ENCODE peak calls at places on chromosomes 2 and 18, in four cellular contexts. Z is HCT116, W is suprapubic skin, O is heart left ventricle. R is an unnamed sample.

GRCh38 chr2:240649331-240649730 is 24.1 kb downstream of the GPR35 start:
- DNase-seq in Z (no peak), W (no peak), O (no peak), R (no peak)

GRCh38 chr2:158795110-158795924 is at the start of gene DAPL1:
- DNase-seq in Z (no peak), W (no peak), O (no peak), R (no peak)

GRCh38 chr2:106137944-106138903 is 55.9 kb downstream of the UXS1 start:
- DNase-seq in Z (no peak), W (no peak), O (no peak), R (no peak)

GRCh38 chr18:78891185-78891762 is 88.3 kb upstream of the SALL3 start:
- DNase-seq in Z (no peak), W (no peak), O (no peak), R (no peak)

GRCh38 chr2:160269365-160269764 is 69.3 kb upstream of the ITGB6 start:
- DNase-seq in Z (no peak), W (no peak), O (no peak), R (no peak)

GRCh38 chr18:10114727-10115463 is 201.1 kb downstream of the VAPA start:
- DNase-seq in Z (no peak), W (no peak), O (no peak), R (no peak)

GRCh38 chr2:189300917-189301316 is 121.4 kb upstream of the COL5A2 start:
- DNase-seq in Z (no peak), W (no peak), O (no peak), R (no peak)

GRCh38 chr2:80288576-80288975 is 16.0 kb downstream of the LRRTM1 start:
- DNase-seq in Z (no peak), W (no peak), O (no peak), R (no peak)

GRCh38 chr18:9614401-9615279 is at the start of gene PPP4R1:
- DNase-seq in Z (no peak), W (peak; percentile 90), O (peak; percentile 88), R (peak; percentile 49)

GRCh38 chr2:1132328-1132964 is 181.8 kb downstream of the SNTG2 start:
- DNase-seq in Z (no peak), W (no peak), O (no peak), R (no peak)

GRCh38 chr18:13216092-13216582 is 2.4 kb upstream of the LDLRAD4 start:
- DNase-seq in Z (peak; percentile 31), W (peak; percentile 85), O (peak; percentile 77), R (peak; percentile 51)

GRCh38 chr2:145960479-145961163 is 1440.7 kb upstream of the ZEB2 start:
- DNase-seq in Z (no peak), W (no peak), O (no peak), R (no peak)

GRCh38 chr2:238884812-238885408 is 37.0 kb downstream of the TWIST2 start:
- DNase-seq in Z (no peak), W (no peak), O (no peak), R (no peak)

GRCh38 chr2:9744256-9745004 is 98.8 kb upstream of the TAF1B start:
- DNase-seq in Z (no peak), W (no peak), O (no peak), R (no peak)

GRCh38 chr18:48902023-48902855 is 48.5 kb downstream of the SMAD7 start:
- DNase-seq in Z (peak; percentile 22), W (peak; percentile 82), O (peak; percentile 90), R (peak; percentile 76)

GRCh38 chr2:73111300-73112025 is 1.3 kb downstream of the RAB11FIP5 start:
- DNase-seq in Z (peak; percentile 26), W (no peak), O (peak; percentile 47), R (peak; percentile 62)

GRCh38 chr2:225282858-225283693 is 116.4 kb upstream of the NYAP2 start:
- DNase-seq in Z (peak; percentile 31), W (no peak), O (no peak), R (no peak)

GRCh38 chr2:130744287-130745117 is 10.8 kb upstream of the AMER3 start:
- DNase-seq in Z (no peak), W (no peak), O (no peak), R (no peak)

GRCh38 chr18:1585881-1586488 is 681.3 kb downstream of the ADCYAP1 start:
- DNase-seq in Z (peak; percentile 32), W (no peak), O (no peak), R (peak; percentile 4)

GRCh38 chr2:207161724-207162123 is 4.0 kb downstream of the KLF7 start:
- DNase-seq in Z (no peak), W (no peak), O (no peak), R (no peak)

GRCh38 chr2:66547113-66547512 is 112.2 kb downstream of the MEIS1 start:
- DNase-seq in Z (no peak), W (no peak), O (no peak), R (no peak)

GRCh38 chr18:25335676-25336075 is 16.3 kb downstream of the ZNF521 start:
- DNase-seq in Z (no peak), W (no peak), O (no peak), R (no peak)

GRCh38 chr18:10526211-10526949 is 553 bp downstream of the NAPG start:
- DNase-seq in Z (no peak), W (peak; percentile 81), O (peak; percentile 69), R (peak; percentile 48)

GRCh38 chr2:197310940-197311485 is 433 bp upstream of the ANKRD44 start:
- DNase-seq in Z (no peak), W (no peak), O (no peak), R (no peak)

GRCh38 chr2:220899492-220899891 is 672.6 kb downstream of the EPHA4 start:
- DNase-seq in Z (no peak), W (no peak), O (no peak), R (no peak)

GRCh38 chr2:172231508-172231907 is 128.8 kb upstream of the DLX2 start:
- DNase-seq in Z (no peak), W (no peak), O (no peak), R (no peak)

GRCh38 chr2:86396304-86396785 is 44.8 kb upstream of the KDM3A start:
- DNase-seq in Z (peak; percentile 33), W (no peak), O (peak; percentile 30), R (no peak)

GRCh38 chr2:204104821-204105220 is 168.3 kb downstream of the ICOS start:
- DNase-seq in Z (no peak), W (no peak), O (no peak), R (no peak)

GRCh38 chr2:43010428-43011141 is 215.8 kb downstream of the ZFP36L2 start:
- DNase-seq in Z (no peak), W (no peak), O (no peak), R (no peak)

GRCh38 chr2:46887028-46887885 is 28.3 kb downstream of the MCFD2 start:
- DNase-seq in Z (no peak), W (no peak), O (no peak), R (peak; percentile 31)

GRCh38 chr18:55322176-55322735 is 265.7 kb downstream of the TCF4 start:
- DNase-seq in Z (no peak), W (peak; percentile 89), O (peak; percentile 88), R (no peak)

GRCh38 chr2:64945973-64946736 is 43.0 kb upstream of the SLC1A4 start:
- DNase-seq in Z (no peak), W (no peak), O (no peak), R (no peak)

GRCh38 chr2:85383850-85384249 is 26.3 kb downstream of the CAPG start:
- DNase-seq in Z (no peak), W (no peak), O (no peak), R (no peak)

GRCh38 chr18:23458830-23459529 is 5.9 kb downstream of the RIOK3 start:
- DNase-seq in Z (no peak), W (no peak), O (no peak), R (no peak)

GRCh38 chr18:3447035-3447894 is 2.7 kb upstream of the TGIF1 start:
- DNase-seq in Z (no peak), W (peak; percentile 77), O (no peak), R (no peak)

GRCh38 chr2:238225911-238226697 is 13.7 kb downstream of the HES6 start:
- DNase-seq in Z (no peak), W (no peak), O (no peak), R (no peak)

DNA sequence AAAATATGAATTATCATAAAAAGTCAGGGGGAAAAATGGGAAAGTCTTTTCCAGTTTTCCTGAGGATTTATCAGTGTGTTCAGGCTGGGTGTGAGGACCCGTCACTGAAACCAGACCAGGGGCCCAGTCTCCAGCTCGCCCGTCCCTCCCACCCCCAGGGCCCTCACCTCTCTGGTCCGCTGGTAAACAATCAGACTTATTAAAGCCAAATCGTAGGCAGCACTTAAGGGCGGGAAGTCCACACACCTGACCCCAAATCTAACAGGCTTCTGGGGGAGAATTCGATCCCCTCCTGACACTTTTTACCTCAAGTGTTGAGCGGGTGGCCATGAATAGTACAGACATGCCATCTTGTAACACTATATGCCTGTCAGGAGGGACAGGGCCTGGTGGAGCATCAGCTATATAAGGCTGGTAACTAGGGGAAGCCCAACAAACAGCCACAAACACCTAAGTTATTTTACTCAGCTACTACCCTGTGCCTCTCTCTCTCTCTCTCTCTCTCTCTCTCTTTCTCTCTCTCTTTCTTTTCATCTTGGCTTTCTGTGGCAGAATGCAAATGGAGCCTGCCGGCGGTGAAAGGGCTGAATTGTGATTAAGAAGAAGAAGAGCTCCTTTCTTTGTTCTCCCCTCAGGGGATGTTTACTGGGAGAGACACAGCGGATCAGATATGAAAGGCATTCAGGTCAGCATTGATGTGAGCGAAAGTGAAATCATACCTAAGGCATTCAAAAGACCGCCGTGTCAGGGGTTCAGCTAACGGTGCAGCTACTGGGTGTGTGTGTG is 9.5 kb downstream of the ZEB2 start:
- DNase-seq in Z (no peak), W (no peak), O (no peak), R (no peak)
- TF ChIP-seq POLR2A in Z (no peak), W (no peak), O (peak; percentile 15), R (no peak)

GRCh38 chr2:234444242-234444641 is 52.6 kb downstream of the ARL4C start:
- DNase-seq in Z (no peak), W (no peak), O (no peak), R (no peak)

GRCh38 chr2:234446404-234447076 is 50.3 kb downstream of the ARL4C start:
- DNase-seq in Z (no peak), W (peak; percentile 77), O (peak; percentile 77), R (no peak)

GRCh38 chr2:234447189-234447588 is 49.7 kb downstream of the ARL4C start:
- DNase-seq in Z (no peak), W (no peak), O (no peak), R (no peak)

GRCh38 chr2:234447963-234448362 is 48.9 kb downstream of the ARL4C start:
- DNase-seq in Z (no peak), W (no peak), O (no peak), R (no peak)

GRCh38 chr2:234444888-234445287 is 52.0 kb downstream of the ARL4C start:
- DNase-seq in Z (no peak), W (no peak), O (peak; percentile 60), R (no peak)
- TF ChIP-seq POLR2A in Z (no peak), W (no peak), O (no peak), R (no peak)

DNA sequence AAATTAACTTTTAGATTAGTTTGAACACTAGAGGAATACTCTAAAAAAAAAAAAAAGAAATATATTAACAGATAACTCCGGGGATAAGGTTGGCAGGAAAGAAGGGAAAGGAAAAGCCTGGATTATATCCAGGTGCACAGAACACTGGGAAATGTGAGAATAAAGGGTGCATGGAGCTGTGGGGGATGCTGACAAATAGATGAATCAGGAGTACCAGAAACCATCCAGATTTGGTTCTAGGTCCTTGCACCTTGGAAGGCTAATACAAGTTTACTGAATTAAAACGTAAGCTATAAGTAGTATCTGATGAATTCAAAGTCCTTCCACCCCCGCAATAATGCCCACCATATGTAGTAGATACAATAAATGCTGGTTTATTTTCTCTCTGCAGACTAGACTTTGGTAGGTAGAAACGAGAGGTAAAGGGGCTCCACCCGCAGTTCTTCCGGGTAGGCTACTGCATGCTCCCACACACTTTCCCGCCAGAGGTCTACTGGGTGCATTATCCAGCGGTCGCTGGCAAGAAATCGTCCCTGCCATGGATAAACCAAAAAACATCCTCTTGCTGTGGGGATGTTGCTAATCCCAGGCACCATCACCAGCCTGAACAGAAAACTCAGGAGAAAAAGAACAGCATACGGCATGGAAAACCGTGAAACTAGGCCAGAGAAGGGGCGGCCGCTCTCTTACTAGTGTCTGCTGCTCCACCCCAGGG is 1.6 kb downstream of the CNRIP1 start:
- DNase-seq in Z (no peak), W (no peak), O (peak; percentile 20), R (no peak)
- TF ChIP-seq POLR2A in Z (no peak), W (no peak), O (no peak), R (no peak)

GRCh38 chr2:19990416-19990728 is 467 bp upstream of the WDR35 start:
- DNase-seq in Z (no peak), W (no peak), O (no peak), R (no peak)
- TF ChIP-seq POLR2A in Z (no peak), W (no peak), O (no peak), R (no peak)